ENCODE peak calls at places on chromosomes 13 and 19, in ten cellular contexts. One of them, this sample, is unnamed.

GRCh38 chr19:52936958-52937334 is 13.7 kb upstream of the ZNF888 start:
- DNase-seq in AG04449: no peak
- DNase-seq in esophagus squamous epithelium: no peak
- DNase-seq in RWPE1: no peak
- DNase-seq in OCI-LY7: no peak
- DNase-seq in HFFc6: no peak
- DNase-seq in body of pancreas: no peak
- DNase-seq in mammary epithelial cell: no peak
- DNase-seq in choroid plexus epithelial cell: no peak
- DNase-seq in CD4-positive, alpha-beta T cell: no peak
- DNase-seq in this sample: no peak

GRCh38 chr13:40982772-40983171 is 36.3 kb downstream of the ELF1 start:
- DNase-seq in CD4-positive, alpha-beta T cell: no peak
- DNase-seq in RWPE1: no peak
- DNase-seq in HFFc6: no peak
- DNase-seq in choroid plexus epithelial cell: peak
- DNase-seq in body of pancreas: peak
- DNase-seq in AG04449: no peak
- DNase-seq in mammary epithelial cell: peak
- DNase-seq in esophagus squamous epithelium: no peak
- DNase-seq in OCI-LY7: peak
- DNase-seq in this sample: no peak

GRCh38 chr13:33639640-33640080 is 178.3 kb upstream of the RFC3 start:
- DNase-seq in CD4-positive, alpha-beta T cell: no peak
- DNase-seq in RWPE1: peak
- DNase-seq in body of pancreas: no peak
- DNase-seq in OCI-LY7: peak
- DNase-seq in choroid plexus epithelial cell: no peak
- DNase-seq in HFFc6: no peak
- DNase-seq in mammary epithelial cell: peak
- DNase-seq in esophagus squamous epithelium: no peak
- DNase-seq in AG04449: no peak
- DNase-seq in this sample: no peak

GRCh38 chr13:79403113-79403512 is 2.9 kb downstream of the RBM26 start:
- DNase-seq in CD4-positive, alpha-beta T cell: no peak
- DNase-seq in body of pancreas: no peak
- DNase-seq in esophagus squamous epithelium: no peak
- DNase-seq in HFFc6: no peak
- DNase-seq in choroid plexus epithelial cell: no peak
- DNase-seq in RWPE1: no peak
- DNase-seq in mammary epithelial cell: no peak
- DNase-seq in OCI-LY7: no peak
- DNase-seq in AG04449: no peak
- DNase-seq in this sample: no peak

GRCh38 chr19:1177322-1178114 is 3.5 kb upstream of the SBNO2 start:
- DNase-seq in HFFc6: peak
- DNase-seq in esophagus squamous epithelium: no peak
- DNase-seq in CD4-positive, alpha-beta T cell: no peak
- DNase-seq in choroid plexus epithelial cell: peak
- DNase-seq in body of pancreas: no peak
- DNase-seq in OCI-LY7: no peak
- DNase-seq in AG04449: peak
- DNase-seq in mammary epithelial cell: peak
- DNase-seq in RWPE1: peak
- DNase-seq in this sample: no peak

GRCh38 chr19:37966211-37967072 is 59.4 kb downstream of the SIPA1L3 start:
- DNase-seq in esophagus squamous epithelium: no peak
- DNase-seq in HFFc6: no peak
- DNase-seq in CD4-positive, alpha-beta T cell: no peak
- DNase-seq in RWPE1: peak
- DNase-seq in mammary epithelial cell: peak
- DNase-seq in OCI-LY7: no peak
- DNase-seq in body of pancreas: no peak
- DNase-seq in choroid plexus epithelial cell: no peak
- DNase-seq in AG04449: no peak
- DNase-seq in this sample: no peak

GRCh38 chr19:34317311-34317927 is 47.6 kb upstream of the GPI start:
- DNase-seq in choroid plexus epithelial cell: peak
- DNase-seq in AG04449: no peak
- DNase-seq in mammary epithelial cell: peak
- DNase-seq in RWPE1: no peak
- DNase-seq in body of pancreas: peak
- DNase-seq in OCI-LY7: peak
- DNase-seq in CD4-positive, alpha-beta T cell: peak
- DNase-seq in esophagus squamous epithelium: no peak
- DNase-seq in HFFc6: no peak
- DNase-seq in this sample: no peak

GRCh38 chr19:50486823-50487515 is 10.3 kb upstream of the GARIN5A start:
- DNase-seq in CD4-positive, alpha-beta T cell: no peak
- DNase-seq in mammary epithelial cell: no peak
- DNase-seq in AG04449: no peak
- DNase-seq in RWPE1: no peak
- DNase-seq in choroid plexus epithelial cell: peak
- DNase-seq in HFFc6: peak
- DNase-seq in OCI-LY7: peak
- DNase-seq in body of pancreas: no peak
- DNase-seq in esophagus squamous epithelium: no peak
- DNase-seq in this sample: peak

GRCh38 chr13:101727118-101727517 is 274.6 kb downstream of the ITGBL1 start:
- DNase-seq in choroid plexus epithelial cell: no peak
- DNase-seq in CD4-positive, alpha-beta T cell: no peak
- DNase-seq in HFFc6: no peak
- DNase-seq in esophagus squamous epithelium: no peak
- DNase-seq in body of pancreas: no peak
- DNase-seq in OCI-LY7: no peak
- DNase-seq in mammary epithelial cell: no peak
- DNase-seq in AG04449: no peak
- DNase-seq in RWPE1: no peak
- DNase-seq in this sample: no peak

GRCh38 chr19:6032827-6033226 is 54.9 kb upstream of the RANBP3 start:
- DNase-seq in AG04449: no peak
- DNase-seq in esophagus squamous epithelium: no peak
- DNase-seq in body of pancreas: no peak
- DNase-seq in mammary epithelial cell: no peak
- DNase-seq in OCI-LY7: no peak
- DNase-seq in choroid plexus epithelial cell: no peak
- DNase-seq in CD4-positive, alpha-beta T cell: no peak
- DNase-seq in HFFc6: no peak
- DNase-seq in RWPE1: no peak
- DNase-seq in this sample: no peak

GRCh38 chr19:35268546-35269424 is at the start of gene USF2:
- DNase-seq in OCI-LY7: peak
- DNase-seq in esophagus squamous epithelium: no peak
- DNase-seq in AG04449: no peak
- DNase-seq in body of pancreas: peak
- DNase-seq in choroid plexus epithelial cell: peak
- DNase-seq in HFFc6: peak
- DNase-seq in mammary epithelial cell: peak
- DNase-seq in RWPE1: peak
- DNase-seq in CD4-positive, alpha-beta T cell: peak
- DNase-seq in this sample: peak

GRCh38 chr19:42081584-42082258 is 5.8 kb downstream of the ZNF574 start:
- DNase-seq in choroid plexus epithelial cell: peak
- DNase-seq in OCI-LY7: peak
- DNase-seq in mammary epithelial cell: no peak
- DNase-seq in CD4-positive, alpha-beta T cell: no peak
- DNase-seq in body of pancreas: peak
- DNase-seq in AG04449: no peak
- DNase-seq in esophagus squamous epithelium: no peak
- DNase-seq in RWPE1: peak
- DNase-seq in HFFc6: peak
- DNase-seq in this sample: no peak

GRCh38 chr13:30158774-30159445 is 148.4 kb downstream of the KATNAL1 start:
- DNase-seq in RWPE1: peak
- DNase-seq in AG04449: peak
- DNase-seq in esophagus squamous epithelium: no peak
- DNase-seq in body of pancreas: no peak
- DNase-seq in OCI-LY7: no peak
- DNase-seq in CD4-positive, alpha-beta T cell: no peak
- DNase-seq in HFFc6: peak
- DNase-seq in choroid plexus epithelial cell: peak
- DNase-seq in mammary epithelial cell: no peak
- DNase-seq in this sample: no peak
- TF ChIP-seq CTCF in RWPE1: peak
- TF ChIP-seq CTCF in AG04449: peak
- TF ChIP-seq CTCF in esophagus squamous epithelium: peak
- TF ChIP-seq CTCF in body of pancreas: peak
- TF ChIP-seq CTCF in OCI-LY7: peak
- TF ChIP-seq CTCF in CD4-positive, alpha-beta T cell: peak
- TF ChIP-seq CTCF in HFFc6: peak
- TF ChIP-seq CTCF in choroid plexus epithelial cell: peak
- TF ChIP-seq CTCF in mammary epithelial cell: peak
- TF ChIP-seq CTCF in this sample: no peak

DNA sequence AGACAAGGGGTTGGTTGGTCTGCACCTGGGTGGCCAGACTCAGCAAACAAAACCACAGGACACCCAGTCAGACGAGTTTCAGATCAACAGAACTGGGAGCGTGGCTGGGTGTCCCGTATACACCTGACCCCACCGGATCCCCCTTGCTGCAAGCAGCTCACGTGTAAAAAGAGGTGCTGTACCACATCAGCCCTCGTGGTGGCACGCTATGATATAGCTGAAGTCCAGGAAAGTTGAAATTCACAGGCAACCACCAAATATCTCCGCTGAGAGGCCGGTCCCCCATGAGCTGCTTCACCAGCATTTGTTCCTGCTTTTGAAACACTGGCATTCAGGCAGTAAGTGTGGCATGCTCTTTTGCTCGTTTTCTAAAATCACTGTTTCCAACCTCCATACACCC is 92.3 kb downstream of the TUBA3C start:
- DNase-seq in AG04449: no peak
- DNase-seq in OCI-LY7: no peak
- DNase-seq in esophagus squamous epithelium: no peak
- DNase-seq in choroid plexus epithelial cell: no peak
- DNase-seq in body of pancreas: no peak
- DNase-seq in HFFc6: no peak
- DNase-seq in mammary epithelial cell: no peak
- DNase-seq in CD4-positive, alpha-beta T cell: no peak
- DNase-seq in RWPE1: no peak
- DNase-seq in this sample: no peak
- TF ChIP-seq CTCF in AG04449: no peak
- TF ChIP-seq CTCF in OCI-LY7: peak
- TF ChIP-seq CTCF in esophagus squamous epithelium: no peak
- TF ChIP-seq CTCF in choroid plexus epithelial cell: no peak
- TF ChIP-seq CTCF in body of pancreas: no peak
- TF ChIP-seq CTCF in HFFc6: peak
- TF ChIP-seq CTCF in mammary epithelial cell: no peak
- TF ChIP-seq CTCF in CD4-positive, alpha-beta T cell: no peak
- TF ChIP-seq CTCF in RWPE1: no peak
- TF ChIP-seq CTCF in this sample: no peak

GRCh38 chr13:110365876-110366275 is 58.8 kb downstream of the COL4A2 start:
- DNase-seq in AG04449: no peak
- DNase-seq in CD4-positive, alpha-beta T cell: no peak
- DNase-seq in OCI-LY7: no peak
- DNase-seq in RWPE1: no peak
- DNase-seq in mammary epithelial cell: no peak
- DNase-seq in esophagus squamous epithelium: no peak
- DNase-seq in body of pancreas: no peak
- DNase-seq in HFFc6: no peak
- DNase-seq in choroid plexus epithelial cell: peak
- DNase-seq in this sample: no peak

GRCh38 chr13:110360598-110360997 is 53.5 kb downstream of the COL4A2 start:
- DNase-seq in RWPE1: no peak
- DNase-seq in CD4-positive, alpha-beta T cell: no peak
- DNase-seq in OCI-LY7: no peak
- DNase-seq in esophagus squamous epithelium: no peak
- DNase-seq in HFFc6: no peak
- DNase-seq in choroid plexus epithelial cell: no peak
- DNase-seq in mammary epithelial cell: no peak
- DNase-seq in AG04449: no peak
- DNase-seq in body of pancreas: no peak
- DNase-seq in this sample: no peak

GRCh38 chr13:110364081-110364480 is 57.0 kb downstream of the COL4A2 start:
- DNase-seq in body of pancreas: no peak
- DNase-seq in choroid plexus epithelial cell: no peak
- DNase-seq in OCI-LY7: no peak
- DNase-seq in esophagus squamous epithelium: no peak
- DNase-seq in AG04449: no peak
- DNase-seq in CD4-positive, alpha-beta T cell: no peak
- DNase-seq in mammary epithelial cell: no peak
- DNase-seq in HFFc6: no peak
- DNase-seq in RWPE1: no peak
- DNase-seq in this sample: no peak

GRCh38 chr13:110361365-110361911 is 54.4 kb downstream of the COL4A2 start:
- DNase-seq in CD4-positive, alpha-beta T cell: no peak
- DNase-seq in mammary epithelial cell: no peak
- DNase-seq in OCI-LY7: no peak
- DNase-seq in body of pancreas: peak
- DNase-seq in HFFc6: no peak
- DNase-seq in choroid plexus epithelial cell: peak
- DNase-seq in AG04449: peak
- DNase-seq in esophagus squamous epithelium: no peak
- DNase-seq in RWPE1: no peak
- DNase-seq in this sample: no peak

GRCh38 chr13:110363009-110363408 is 55.9 kb downstream of the COL4A2 start:
- DNase-seq in body of pancreas: no peak
- DNase-seq in esophagus squamous epithelium: no peak
- DNase-seq in AG04449: no peak
- DNase-seq in RWPE1: no peak
- DNase-seq in OCI-LY7: no peak
- DNase-seq in mammary epithelial cell: no peak
- DNase-seq in CD4-positive, alpha-beta T cell: no peak
- DNase-seq in HFFc6: no peak
- DNase-seq in choroid plexus epithelial cell: peak
- DNase-seq in this sample: no peak
- TF ChIP-seq CTCF in body of pancreas: no peak
- TF ChIP-seq CTCF in esophagus squamous epithelium: no peak
- TF ChIP-seq CTCF in AG04449: no peak
- TF ChIP-seq CTCF in RWPE1: no peak
- TF ChIP-seq CTCF in OCI-LY7: peak
- TF ChIP-seq CTCF in mammary epithelial cell: peak
- TF ChIP-seq CTCF in CD4-positive, alpha-beta T cell: no peak
- TF ChIP-seq CTCF in HFFc6: peak
- TF ChIP-seq CTCF in choroid plexus epithelial cell: peak
- TF ChIP-seq CTCF in this sample: no peak

DNA sequence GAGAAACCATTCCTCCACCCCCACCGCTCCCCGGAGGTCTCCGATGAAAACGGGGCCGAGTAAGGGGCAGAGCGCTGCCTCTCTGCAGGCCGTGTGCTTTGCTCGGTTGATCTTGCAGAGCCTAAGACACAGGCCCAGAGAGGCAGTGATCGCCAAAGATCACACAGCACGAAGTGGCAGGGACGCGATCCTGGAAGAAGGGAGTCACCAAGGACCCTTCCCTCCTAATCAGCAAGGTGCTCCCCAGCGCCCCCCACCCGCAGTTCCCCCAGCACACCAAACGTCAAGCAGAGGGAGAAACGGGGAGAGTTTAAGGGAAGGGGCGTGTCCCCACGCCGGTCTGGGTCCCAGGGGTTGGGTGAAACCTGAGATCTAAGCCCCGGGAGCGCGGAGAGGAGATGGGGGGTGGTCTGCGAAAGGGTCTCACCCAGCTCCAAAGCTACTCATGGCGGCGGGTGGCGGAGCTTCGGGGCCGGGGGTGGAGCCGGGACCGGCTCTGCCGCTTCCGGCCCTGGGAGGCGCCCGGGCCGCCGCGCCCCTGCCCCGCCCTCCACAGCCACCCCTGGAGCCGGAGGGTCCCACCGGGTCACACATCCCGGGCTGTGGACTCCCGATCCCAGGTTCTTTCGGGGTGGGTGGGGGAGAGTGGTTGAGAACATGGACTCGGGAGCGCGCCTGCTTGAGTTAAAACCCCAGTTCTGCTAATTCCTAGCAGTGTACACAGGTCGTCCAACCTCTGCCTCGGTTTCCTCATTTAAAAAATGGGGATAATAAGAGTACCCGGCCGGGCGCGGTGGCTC is at the start of gene EML2:
- DNase-seq in body of pancreas: peak
- DNase-seq in CD4-positive, alpha-beta T cell: peak
- DNase-seq in esophagus squamous epithelium: no peak
- DNase-seq in OCI-LY7: peak
- DNase-seq in HFFc6: no peak
- DNase-seq in mammary epithelial cell: peak
- DNase-seq in AG04449: no peak
- DNase-seq in RWPE1: peak
- DNase-seq in choroid plexus epithelial cell: peak
- DNase-seq in this sample: peak
- TF ChIP-seq CTCF in body of pancreas: peak
- TF ChIP-seq CTCF in CD4-positive, alpha-beta T cell: peak
- TF ChIP-seq CTCF in esophagus squamous epithelium: peak
- TF ChIP-seq CTCF in OCI-LY7: peak
- TF ChIP-seq CTCF in HFFc6: peak
- TF ChIP-seq CTCF in mammary epithelial cell: no peak
- TF ChIP-seq CTCF in AG04449: peak
- TF ChIP-seq CTCF in RWPE1: peak
- TF ChIP-seq CTCF in choroid plexus epithelial cell: peak
- TF ChIP-seq CTCF in this sample: no peak